ENCODE peak calls at places on chromosomes 3 and 15, in six cellular contexts. One of them, this sample, is unnamed.

GRCh38 chr3:184156522-184156955 is 1.4 kb downstream of the DVL3 start:
- DNase-seq in LNCaP clone FGC: no peak
- DNase-seq in keratinocyte: no peak
- DNase-seq in cardiac fibroblast: peak; percentile 86
- DNase-seq in cardiac muscle cell: peak; percentile 88
- DNase-seq in PC-9: no peak
- DNase-seq in this sample: peak; percentile 77

GRCh38 chr3:184725176-184725575 is 13.3 kb upstream of the MAGEF1 start:
- DNase-seq in LNCaP clone FGC: no peak
- DNase-seq in keratinocyte: no peak
- DNase-seq in cardiac fibroblast: no peak
- DNase-seq in cardiac muscle cell: no peak
- DNase-seq in PC-9: no peak
- DNase-seq in this sample: no peak

GRCh38 chr15:66952756-66953522 is 112.5 kb upstream of the SMAD3 start:
- DNase-seq in LNCaP clone FGC: no peak
- DNase-seq in keratinocyte: no peak
- DNase-seq in cardiac fibroblast: no peak
- DNase-seq in cardiac muscle cell: no peak
- DNase-seq in PC-9: no peak
- DNase-seq in this sample: no peak

GRCh38 chr3:170907519-170908234 is 760 bp downstream of the EIF5A2 start:
- DNase-seq in LNCaP clone FGC: no peak
- DNase-seq in keratinocyte: no peak
- DNase-seq in cardiac fibroblast: peak; percentile 25
- DNase-seq in cardiac muscle cell: peak; percentile 34
- DNase-seq in PC-9: no peak
- DNase-seq in this sample: no peak

GRCh38 chr3:120741837-120742197 is 499 bp downstream of the RABL3 start:
- DNase-seq in LNCaP clone FGC: no peak
- DNase-seq in keratinocyte: no peak
- DNase-seq in cardiac fibroblast: peak; percentile 60
- DNase-seq in cardiac muscle cell: peak; percentile 60
- DNase-seq in PC-9: no peak
- DNase-seq in this sample: no peak

GRCh38 chr15:96409231-96410138 is 79.0 kb downstream of the NR2F2 start:
- DNase-seq in LNCaP clone FGC: no peak
- DNase-seq in keratinocyte: no peak
- DNase-seq in cardiac fibroblast: peak; percentile 5
- DNase-seq in cardiac muscle cell: peak; percentile 6
- DNase-seq in PC-9: no peak
- DNase-seq in this sample: no peak

GRCh38 chr3:136377499-136377898 is 127.4 kb downstream of the PCCB start:
- DNase-seq in LNCaP clone FGC: no peak
- DNase-seq in keratinocyte: no peak
- DNase-seq in cardiac fibroblast: no peak
- DNase-seq in cardiac muscle cell: no peak
- DNase-seq in PC-9: no peak
- DNase-seq in this sample: no peak

GRCh38 chr15:34271493-34271892 is 46.7 kb downstream of the EMC4 start:
- DNase-seq in LNCaP clone FGC: no peak
- DNase-seq in keratinocyte: no peak
- DNase-seq in cardiac fibroblast: peak; percentile 63
- DNase-seq in cardiac muscle cell: peak; percentile 56
- DNase-seq in PC-9: peak; percentile 76
- DNase-seq in this sample: no peak

GRCh38 chr15:38795471-38796245 is 231.0 kb upstream of the RASGRP1 start:
- DNase-seq in LNCaP clone FGC: no peak
- DNase-seq in keratinocyte: no peak
- DNase-seq in cardiac fibroblast: peak; percentile 50
- DNase-seq in cardiac muscle cell: peak; percentile 62
- DNase-seq in PC-9: no peak
- DNase-seq in this sample: no peak

GRCh38 chr3:57624801-57625200 is 27.7 kb upstream of the ARF4 start:
- DNase-seq in LNCaP clone FGC: no peak
- DNase-seq in keratinocyte: no peak
- DNase-seq in cardiac fibroblast: no peak
- DNase-seq in cardiac muscle cell: no peak
- DNase-seq in PC-9: no peak
- DNase-seq in this sample: peak; percentile 89

GRCh38 chr15:68700395-68701123 is 120.1 kb downstream of the ANP32A start:
- DNase-seq in LNCaP clone FGC: no peak
- DNase-seq in keratinocyte: no peak
- DNase-seq in cardiac fibroblast: peak; percentile 79
- DNase-seq in cardiac muscle cell: peak; percentile 67
- DNase-seq in PC-9: no peak
- DNase-seq in this sample: peak; percentile 73

GRCh38 chr15:73934281-73934680 is 8.0 kb downstream of the LOXL1 start:
- DNase-seq in LNCaP clone FGC: peak; percentile 95
- DNase-seq in keratinocyte: no peak
- DNase-seq in cardiac fibroblast: no peak
- DNase-seq in cardiac muscle cell: no peak
- DNase-seq in PC-9: peak; percentile 91
- DNase-seq in this sample: no peak

GRCh38 chr15:90580086-90580485 is 50.4 kb downstream of the CRTC3 start:
- DNase-seq in LNCaP clone FGC: no peak
- DNase-seq in keratinocyte: no peak
- DNase-seq in cardiac fibroblast: no peak
- DNase-seq in cardiac muscle cell: no peak
- DNase-seq in PC-9: no peak
- DNase-seq in this sample: no peak

GRCh38 chr3:14691239-14691638 is 16.3 kb downstream of the C3orf20 start:
- DNase-seq in LNCaP clone FGC: no peak
- DNase-seq in keratinocyte: no peak
- DNase-seq in cardiac fibroblast: no peak
- DNase-seq in cardiac muscle cell: no peak
- DNase-seq in PC-9: no peak
- DNase-seq in this sample: no peak

GRCh38 chr15:89662893-89663673 is 7.8 kb upstream of the KIF7 start:
- DNase-seq in LNCaP clone FGC: no peak
- DNase-seq in keratinocyte: peak; percentile 21
- DNase-seq in cardiac fibroblast: peak; percentile 98
- DNase-seq in cardiac muscle cell: peak; percentile 98
- DNase-seq in PC-9: peak; percentile 91
- DNase-seq in this sample: peak; percentile 35

GRCh38 chr3:150177673-150178378 is 207.1 kb upstream of the PFN2 start:
- DNase-seq in LNCaP clone FGC: no peak
- DNase-seq in keratinocyte: no peak
- DNase-seq in cardiac fibroblast: peak; percentile 17
- DNase-seq in cardiac muscle cell: peak; percentile 19
- DNase-seq in PC-9: no peak
- DNase-seq in this sample: no peak

GRCh38 chr15:33045066-33045810 is 149.3 kb downstream of the FMN1 start:
- DNase-seq in LNCaP clone FGC: no peak
- DNase-seq in keratinocyte: no peak
- DNase-seq in cardiac fibroblast: peak; percentile 27
- DNase-seq in cardiac muscle cell: no peak
- DNase-seq in PC-9: no peak
- DNase-seq in this sample: peak; percentile 82

GRCh38 chr3:35438101-35438500 is 201.2 kb upstream of the ARPP21 start:
- DNase-seq in LNCaP clone FGC: no peak
- DNase-seq in keratinocyte: no peak
- DNase-seq in cardiac fibroblast: no peak
- DNase-seq in cardiac muscle cell: no peak
- DNase-seq in PC-9: no peak
- DNase-seq in this sample: no peak

GRCh38 chr3:35437381-35437780 is 201.9 kb upstream of the ARPP21 start:
- DNase-seq in LNCaP clone FGC: no peak
- DNase-seq in keratinocyte: no peak
- DNase-seq in cardiac fibroblast: no peak
- DNase-seq in cardiac muscle cell: no peak
- DNase-seq in PC-9: no peak
- DNase-seq in this sample: no peak

GRCh38 chr3:35439626-35440025 is 199.7 kb upstream of the ARPP21 start:
- DNase-seq in LNCaP clone FGC: no peak
- DNase-seq in keratinocyte: no peak
- DNase-seq in cardiac fibroblast: no peak
- DNase-seq in cardiac muscle cell: no peak
- DNase-seq in PC-9: no peak
- DNase-seq in this sample: no peak

GRCh38 chr3:35440826-35441225 is 198.5 kb upstream of the ARPP21 start:
- DNase-seq in LNCaP clone FGC: no peak
- DNase-seq in keratinocyte: no peak
- DNase-seq in cardiac fibroblast: no peak
- DNase-seq in cardiac muscle cell: no peak
- DNase-seq in PC-9: no peak
- DNase-seq in this sample: no peak
- H3K4me3 ChIP-seq in LNCaP clone FGC: no peak overlapping the region
- H3K4me3 ChIP-seq in keratinocyte: no peak overlapping the region
- H3K4me3 ChIP-seq in cardiac fibroblast: no peak overlapping the region
- H3K4me3 ChIP-seq in cardiac muscle cell: no peak overlapping the region
- H3K4me3 ChIP-seq in PC-9: no peak overlapping the region
- H3K4me3 ChIP-seq in this sample: no peak overlapping the region

GRCh38 chr3:167852216-167852615 is 116.7 kb downstream of the SERPINI1 start:
- DNase-seq in LNCaP clone FGC: no peak
- DNase-seq in keratinocyte: no peak
- DNase-seq in cardiac fibroblast: no peak
- DNase-seq in cardiac muscle cell: no peak
- DNase-seq in PC-9: no peak
- DNase-seq in this sample: no peak

GRCh38 chr3:167855306-167855705 is 119.8 kb downstream of the SERPINI1 start:
- DNase-seq in LNCaP clone FGC: no peak
- DNase-seq in keratinocyte: no peak
- DNase-seq in cardiac fibroblast: no peak
- DNase-seq in cardiac muscle cell: no peak
- DNase-seq in PC-9: no peak
- DNase-seq in this sample: no peak

GRCh38 chr3:167851749-167852148 is 116.2 kb downstream of the SERPINI1 start:
- DNase-seq in LNCaP clone FGC: peak; percentile 17
- DNase-seq in keratinocyte: no peak
- DNase-seq in cardiac fibroblast: no peak
- DNase-seq in cardiac muscle cell: no peak
- DNase-seq in PC-9: no peak
- DNase-seq in this sample: no peak

GRCh38 chr3:167851171-167851570 is 115.7 kb downstream of the SERPINI1 start:
- DNase-seq in LNCaP clone FGC: no peak
- DNase-seq in keratinocyte: no peak
- DNase-seq in cardiac fibroblast: no peak
- DNase-seq in cardiac muscle cell: no peak
- DNase-seq in PC-9: no peak
- DNase-seq in this sample: no peak

DNA sequence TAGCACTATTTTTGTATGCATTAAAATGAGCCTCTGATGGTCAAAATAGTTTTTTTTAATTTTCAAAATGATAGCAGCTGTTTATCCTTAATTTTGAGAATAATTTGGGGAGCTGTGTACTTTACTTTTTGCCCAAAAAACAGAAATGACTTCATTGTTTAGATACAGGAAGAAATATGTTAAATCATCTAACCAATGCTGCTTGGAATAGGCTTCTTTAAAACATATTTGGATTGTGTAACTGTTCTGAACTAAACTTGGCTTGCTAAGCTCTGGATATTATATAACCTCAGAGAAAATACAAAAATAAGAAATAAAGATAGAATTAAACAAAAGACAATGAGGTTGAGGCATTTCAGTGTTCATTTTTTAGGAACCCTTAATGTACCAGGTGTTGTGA is 119.3 kb downstream of the SERPINI1 start:
- DNase-seq in LNCaP clone FGC: no peak
- DNase-seq in keratinocyte: no peak
- DNase-seq in cardiac fibroblast: no peak
- DNase-seq in cardiac muscle cell: no peak
- DNase-seq in PC-9: no peak
- DNase-seq in this sample: no peak
- TF ChIP-seq CTCF in LNCaP clone FGC: no peak
- TF ChIP-seq CTCF in keratinocyte: no peak
- TF ChIP-seq CTCF in cardiac fibroblast: no peak
- TF ChIP-seq CTCF in cardiac muscle cell: no peak
- TF ChIP-seq CTCF in PC-9: no peak
- TF ChIP-seq CTCF in this sample: no peak

GRCh38 chr3:66215106-66215505 is 5.7 kb upstream of the SLC25A26 start:
- DNase-seq in LNCaP clone FGC: no peak
- DNase-seq in keratinocyte: no peak
- DNase-seq in cardiac fibroblast: no peak
- DNase-seq in cardiac muscle cell: no peak
- DNase-seq in PC-9: no peak
- DNase-seq in this sample: no peak

GRCh38 chr3:66220602-66221377 is at the start of gene SLC25A26:
- DNase-seq in LNCaP clone FGC: peak; percentile 95
- DNase-seq in keratinocyte: peak; percentile 69
- DNase-seq in cardiac fibroblast: peak; percentile 97
- DNase-seq in cardiac muscle cell: peak; percentile 99
- DNase-seq in PC-9: peak; percentile 85
- DNase-seq in this sample: peak; percentile 99

GRCh38 chr3:66224220-66224619 is 3.4 kb downstream of the SLC25A26 start:
- DNase-seq in LNCaP clone FGC: no peak
- DNase-seq in keratinocyte: no peak
- DNase-seq in cardiac fibroblast: no peak
- DNase-seq in cardiac muscle cell: no peak
- DNase-seq in PC-9: no peak
- DNase-seq in this sample: no peak

GRCh38 chr3:66220066-66220465 is 735 bp upstream of the SLC25A26 start:
- DNase-seq in LNCaP clone FGC: peak; percentile 61
- DNase-seq in keratinocyte: no peak
- DNase-seq in cardiac fibroblast: no peak
- DNase-seq in cardiac muscle cell: no peak
- DNase-seq in PC-9: no peak
- DNase-seq in this sample: no peak
- H3K4me3 ChIP-seq in LNCaP clone FGC: peak overlapping the region; percentile 89
- H3K4me3 ChIP-seq in keratinocyte: peak overlapping the region; percentile 92
- H3K4me3 ChIP-seq in cardiac fibroblast: peak overlapping the region; percentile 80
- H3K4me3 ChIP-seq in cardiac muscle cell: peak overlapping the region; percentile 64
- H3K4me3 ChIP-seq in PC-9: peak overlapping the region; percentile 87
- H3K4me3 ChIP-seq in this sample: no peak overlapping the region

GRCh38 chr15:22796079-22796478 is 9.6 kb downstream of the NIPA1 start:
- DNase-seq in LNCaP clone FGC: no peak
- DNase-seq in keratinocyte: no peak
- DNase-seq in cardiac fibroblast: no peak
- DNase-seq in cardiac muscle cell: no peak
- DNase-seq in PC-9: no peak
- DNase-seq in this sample: no peak
- TF ChIP-seq CTCF in LNCaP clone FGC: no peak
- TF ChIP-seq CTCF in keratinocyte: no peak
- TF ChIP-seq CTCF in cardiac fibroblast: no peak
- TF ChIP-seq CTCF in cardiac muscle cell: no peak
- TF ChIP-seq CTCF in PC-9: no peak
- TF ChIP-seq CTCF in this sample: no peak